ENCODE peak calls at places on chromosomes 13 and 19, in five cellular contexts. One of them, this sample, is unnamed. For H3K4me1, the result is how much of the 10 kb centered on the place peaks cover.

GRCh38 chr19:51688665-51689571 is 4.2 kb upstream of the SPACA6 start:
- DNase-seq in K562: peak
- DNase-seq in SK-N-SH: peak
- DNase-seq in endothelial cell of umbilical vein: peak
- DNase-seq in esophagus muscularis mucosa: peak
- DNase-seq in this sample: peak

GRCh38 chr19:35846038-35846668 is 6.2 kb downstream of the NPHS1 start:
- DNase-seq in K562: no peak
- DNase-seq in SK-N-SH: no peak
- DNase-seq in endothelial cell of umbilical vein: no peak
- DNase-seq in esophagus muscularis mucosa: no peak
- DNase-seq in this sample: no peak

GRCh38 chr13:113452942-113453901 is at the start of gene ADPRHL1:
- DNase-seq in K562: no peak
- DNase-seq in esophagus muscularis mucosa: no peak
- DNase-seq in endothelial cell of umbilical vein: no peak
- DNase-seq in SK-N-SH: peak
- DNase-seq in this sample: no peak

GRCh38 chr19:8611890-8612806 is 1.6 kb upstream of the ADAMTS10 start:
- DNase-seq in K562: no peak
- DNase-seq in esophagus muscularis mucosa: no peak
- DNase-seq in SK-N-SH: no peak
- DNase-seq in endothelial cell of umbilical vein: peak
- DNase-seq in this sample: no peak

GRCh38 chr19:3670796-3671679 is 29.2 kb downstream of the PIP5K1C start:
- DNase-seq in esophagus muscularis mucosa: peak
- DNase-seq in SK-N-SH: no peak
- DNase-seq in endothelial cell of umbilical vein: peak
- DNase-seq in K562: peak
- DNase-seq in this sample: no peak

GRCh38 chr13:99339736-99340392 is 32.7 kb upstream of the GPR183 start:
- DNase-seq in endothelial cell of umbilical vein: no peak
- DNase-seq in K562: peak
- DNase-seq in esophagus muscularis mucosa: peak
- DNase-seq in SK-N-SH: no peak
- DNase-seq in this sample: peak

GRCh38 chr13:45490068-45490467 is 25.3 kb downstream of the COG3 start:
- DNase-seq in SK-N-SH: peak
- DNase-seq in endothelial cell of umbilical vein: peak
- DNase-seq in K562: no peak
- DNase-seq in esophagus muscularis mucosa: no peak
- DNase-seq in this sample: no peak

GRCh38 chr19:45255611-45256157 is 4.6 kb downstream of the MARK4 start:
- DNase-seq in SK-N-SH: no peak
- DNase-seq in endothelial cell of umbilical vein: no peak
- DNase-seq in esophagus muscularis mucosa: no peak
- DNase-seq in K562: no peak
- DNase-seq in this sample: no peak

GRCh38 chr19:39792999-39793546 is 14.4 kb downstream of the LEUTX start:
- DNase-seq in K562: peak
- DNase-seq in esophagus muscularis mucosa: peak
- DNase-seq in endothelial cell of umbilical vein: peak
- DNase-seq in SK-N-SH: peak
- DNase-seq in this sample: peak

GRCh38 chr13:26910754-26911465 is 150.3 kb upstream of the GPR12 start:
- DNase-seq in endothelial cell of umbilical vein: no peak
- DNase-seq in esophagus muscularis mucosa: no peak
- DNase-seq in K562: no peak
- DNase-seq in SK-N-SH: no peak
- DNase-seq in this sample: no peak

GRCh38 chr19:38135150-38135998 is 88.6 kb downstream of the DPF1 start:
- DNase-seq in endothelial cell of umbilical vein: no peak
- DNase-seq in esophagus muscularis mucosa: no peak
- DNase-seq in K562: no peak
- DNase-seq in SK-N-SH: no peak
- DNase-seq in this sample: no peak

GRCh38 chr13:41296879-41297646 is 14.0 kb upstream of the NAA16 start:
- DNase-seq in K562: no peak
- DNase-seq in SK-N-SH: no peak
- DNase-seq in endothelial cell of umbilical vein: no peak
- DNase-seq in esophagus muscularis mucosa: no peak
- DNase-seq in this sample: no peak

GRCh38 chr19:40862785-40863184 is 12.5 kb upstream of the CYP2A6 start:
- DNase-seq in esophagus muscularis mucosa: no peak
- DNase-seq in SK-N-SH: no peak
- DNase-seq in K562: no peak
- DNase-seq in endothelial cell of umbilical vein: no peak
- DNase-seq in this sample: no peak

GRCh38 chr13:31675521-31675953 is 63.8 kb upstream of the RXFP2 start:
- DNase-seq in K562: no peak
- DNase-seq in SK-N-SH: peak
- DNase-seq in endothelial cell of umbilical vein: no peak
- DNase-seq in esophagus muscularis mucosa: no peak
- DNase-seq in this sample: no peak

GRCh38 chr13:51636349-51636890 is 52.2 kb downstream of the WDFY2 start:
- DNase-seq in K562: no peak
- DNase-seq in endothelial cell of umbilical vein: peak
- DNase-seq in esophagus muscularis mucosa: no peak
- DNase-seq in SK-N-SH: no peak
- DNase-seq in this sample: peak

GRCh38 chr19:1955171-1956142 is 14.5 kb downstream of the CSNK1G2 start:
- DNase-seq in SK-N-SH: no peak
- DNase-seq in esophagus muscularis mucosa: no peak
- DNase-seq in endothelial cell of umbilical vein: no peak
- DNase-seq in K562: no peak
- DNase-seq in this sample: no peak

GRCh38 chr19:295687-296370 is 4.6 kb upstream of the PLPP2 start:
- DNase-seq in endothelial cell of umbilical vein: no peak
- DNase-seq in esophagus muscularis mucosa: no peak
- DNase-seq in K562: no peak
- DNase-seq in SK-N-SH: peak
- DNase-seq in this sample: no peak

GRCh38 chr19:870963-871401 is 11.5 kb downstream of the CFD start:
- DNase-seq in esophagus muscularis mucosa: no peak
- DNase-seq in K562: no peak
- DNase-seq in SK-N-SH: peak
- DNase-seq in endothelial cell of umbilical vein: no peak
- DNase-seq in this sample: no peak

GRCh38 chr13:29817604-29818378 is 32.6 kb downstream of the UBL3 start:
- DNase-seq in K562: no peak
- DNase-seq in esophagus muscularis mucosa: no peak
- DNase-seq in endothelial cell of umbilical vein: peak
- DNase-seq in SK-N-SH: peak
- DNase-seq in this sample: no peak

GRCh38 chr13:29819157-29819556 is 31.3 kb downstream of the UBL3 start:
- DNase-seq in esophagus muscularis mucosa: no peak
- DNase-seq in endothelial cell of umbilical vein: no peak
- DNase-seq in SK-N-SH: no peak
- DNase-seq in K562: no peak
- DNase-seq in this sample: no peak

GRCh38 chr13:29816715-29817114 is 33.7 kb downstream of the UBL3 start:
- DNase-seq in endothelial cell of umbilical vein: no peak
- DNase-seq in SK-N-SH: no peak
- DNase-seq in esophagus muscularis mucosa: no peak
- DNase-seq in K562: no peak
- DNase-seq in this sample: no peak

GRCh38 chr13:29810898-29811297 is 39.5 kb downstream of the UBL3 start:
- DNase-seq in K562: no peak
- DNase-seq in esophagus muscularis mucosa: no peak
- DNase-seq in SK-N-SH: no peak
- DNase-seq in endothelial cell of umbilical vein: no peak
- DNase-seq in this sample: no peak

GRCh38 chr13:29815336-29815735 is 35.1 kb downstream of the UBL3 start:
- DNase-seq in endothelial cell of umbilical vein: no peak
- DNase-seq in SK-N-SH: no peak
- DNase-seq in K562: no peak
- DNase-seq in esophagus muscularis mucosa: no peak
- DNase-seq in this sample: no peak
- H3K4me1 ChIP-seq in endothelial cell of umbilical vein: under half
- H3K4me1 ChIP-seq in SK-N-SH: under half
- H3K4me1 ChIP-seq in K562: under half
- H3K4me1 ChIP-seq in esophagus muscularis mucosa: half or more
- H3K4me1 ChIP-seq in this sample: under half

GRCh38 chr19:11234486-11235075 is 4.8 kb upstream of the ANGPTL8 start:
- DNase-seq in SK-N-SH: no peak
- DNase-seq in esophagus muscularis mucosa: no peak
- DNase-seq in K562: no peak
- DNase-seq in endothelial cell of umbilical vein: no peak
- DNase-seq in this sample: no peak

GRCh38 chr19:11238041-11238440 is 1.4 kb upstream of the ANGPTL8 start:
- DNase-seq in K562: no peak
- DNase-seq in SK-N-SH: no peak
- DNase-seq in endothelial cell of umbilical vein: no peak
- DNase-seq in esophagus muscularis mucosa: no peak
- DNase-seq in this sample: no peak

GRCh38 chr19:11237321-11237720 is 2.1 kb upstream of the ANGPTL8 start:
- DNase-seq in endothelial cell of umbilical vein: no peak
- DNase-seq in K562: no peak
- DNase-seq in esophagus muscularis mucosa: no peak
- DNase-seq in SK-N-SH: no peak
- DNase-seq in this sample: no peak

GRCh38 chr19:11238781-11239376 is 540 bp upstream of the ANGPTL8 start:
- DNase-seq in K562: no peak
- DNase-seq in SK-N-SH: no peak
- DNase-seq in esophagus muscularis mucosa: no peak
- DNase-seq in endothelial cell of umbilical vein: no peak
- DNase-seq in this sample: no peak

GRCh38 chr19:11236324-11237301 is 2.8 kb upstream of the ANGPTL8 start:
- DNase-seq in esophagus muscularis mucosa: no peak
- DNase-seq in K562: no peak
- DNase-seq in endothelial cell of umbilical vein: no peak
- DNase-seq in SK-N-SH: no peak
- DNase-seq in this sample: no peak
- TF ChIP-seq POLR2AphosphoS5 in esophagus muscularis mucosa: no peak
- TF ChIP-seq POLR2AphosphoS5 in K562: no peak
- TF ChIP-seq POLR2AphosphoS5 in endothelial cell of umbilical vein: no peak
- TF ChIP-seq POLR2AphosphoS5 in SK-N-SH: no peak
- TF ChIP-seq POLR2AphosphoS5 in this sample: no peak

GRCh38 chr13:73326215-73326558 is 267.4 kb downstream of the KLF5 start:
- DNase-seq in SK-N-SH: no peak
- DNase-seq in esophagus muscularis mucosa: no peak
- DNase-seq in K562: no peak
- DNase-seq in endothelial cell of umbilical vein: no peak
- DNase-seq in this sample: no peak
- H3K4me3 ChIP-seq in SK-N-SH: no peak
- H3K4me3 ChIP-seq in esophagus muscularis mucosa: no peak
- H3K4me3 ChIP-seq in K562: no peak
- H3K4me3 ChIP-seq in endothelial cell of umbilical vein: no peak
- H3K4me3 ChIP-seq in this sample: no peak

GRCh38 chr19:10113592-10113963 is 2.1 kb downstream of the P2RY11 start:
- DNase-seq in K562: no peak
- DNase-seq in esophagus muscularis mucosa: no peak
- DNase-seq in SK-N-SH: peak
- DNase-seq in endothelial cell of umbilical vein: no peak
- DNase-seq in this sample: no peak
- H3K4me1 ChIP-seq in K562: under half
- H3K4me1 ChIP-seq in esophagus muscularis mucosa: under half
- H3K4me1 ChIP-seq in SK-N-SH: under half
- H3K4me1 ChIP-seq in endothelial cell of umbilical vein: under half
- H3K4me1 ChIP-seq in this sample: under half

DNA sequence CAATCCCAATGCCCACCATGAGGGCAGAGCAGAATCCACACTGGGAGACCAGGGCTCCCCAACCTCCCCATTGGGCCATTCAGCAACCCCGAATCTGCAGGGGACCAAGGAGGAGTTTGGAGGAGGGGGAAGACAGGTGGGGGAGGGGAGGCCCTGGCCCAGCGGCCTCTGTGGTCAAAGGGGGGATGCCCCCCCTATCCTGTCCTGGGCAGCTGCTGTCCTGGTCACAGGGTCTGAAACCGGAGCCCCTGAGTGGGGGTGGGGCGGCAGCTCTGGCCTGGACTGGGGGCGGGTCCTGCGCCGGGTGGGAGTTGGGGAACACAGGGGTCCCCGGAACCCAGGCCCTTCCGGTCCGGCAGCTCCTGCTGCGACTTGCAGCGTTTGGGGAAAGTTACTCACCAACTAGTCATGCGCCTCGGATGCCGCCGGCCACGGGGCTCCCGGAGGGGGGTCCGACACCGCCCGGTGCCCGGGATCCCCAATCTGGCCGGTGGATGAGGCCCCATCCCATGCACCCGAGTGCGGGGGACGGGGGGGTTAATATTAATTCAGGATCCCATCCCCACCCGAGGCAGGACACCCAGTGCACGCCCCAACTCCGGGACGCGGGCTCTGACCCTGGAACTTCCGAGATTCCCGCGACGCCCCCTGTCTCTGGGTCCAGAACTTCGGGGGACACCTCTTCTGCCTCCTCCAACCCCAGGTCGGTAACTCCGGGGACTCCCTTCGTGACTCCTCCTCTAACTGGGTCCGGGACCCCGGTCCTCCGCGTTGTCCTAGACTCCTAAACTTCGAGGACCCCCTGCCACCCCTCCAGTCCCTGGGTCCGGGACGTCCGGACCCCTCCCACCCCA is 868 bp downstream of the HOMER3 start:
- DNase-seq in endothelial cell of umbilical vein: peak
- DNase-seq in K562: no peak
- DNase-seq in SK-N-SH: peak
- DNase-seq in esophagus muscularis mucosa: no peak
- DNase-seq in this sample: peak
- TF ChIP-seq POLR2AphosphoS5 in endothelial cell of umbilical vein: peak
- TF ChIP-seq POLR2AphosphoS5 in K562: no peak
- TF ChIP-seq POLR2AphosphoS5 in SK-N-SH: no peak
- TF ChIP-seq POLR2AphosphoS5 in esophagus muscularis mucosa: no peak
- TF ChIP-seq POLR2AphosphoS5 in this sample: no peak

This sample was measured in prostate gland.